ENCODE peak calls at places on chromosomes 7 and 10, in seven cellular contexts. T is right atrium auricular region, O is AG04450, X is HepG2, D is ovary, N is GM23338, W is Panc1. F is an unnamed sample.

GRCh38 chr7:139341776-139342244 is 673 bp downstream of the FMC1 start:
- DNase-seq in T (no peak), O (no peak), X (no peak), D (no peak), N (no peak), W (no peak), F (no peak)

GRCh38 chr7:13874783-13875182 is 114.7 kb downstream of the ETV1 start:
- DNase-seq in T (no peak), O (no peak), X (no peak), D (no peak), N (no peak), W (no peak), F (no peak)

GRCh38 chr7:2381881-2382509 is 21.4 kb upstream of the CHST12 start:
- DNase-seq in T (no peak), O (no peak), X (no peak), D (no peak), N (no peak), W (no peak), F (no peak)

GRCh38 chr10:34854147-34854601 is 39.1 kb upstream of the PARD3 start:
- DNase-seq in T (no peak), O (peak; percentile 18), X (no peak), D (peak; percentile 58), N (no peak), W (no peak), F (no peak)

GRCh38 chr10:14380746-14381145 is 50.0 kb upstream of the FRMD4A start:
- DNase-seq in T (no peak), O (no peak), X (no peak), D (no peak), N (no peak), W (no peak), F (no peak)

GRCh38 chr10:72792288-72792687 is 100.3 kb downstream of the MCU start:
- DNase-seq in T (no peak), O (no peak), X (no peak), D (no peak), N (peak; percentile 57), W (no peak), F (no peak)

GRCh38 chr7:100132697-100133137 is 6.0 kb downstream of the MBLAC1 start:
- DNase-seq in T (no peak), O (no peak), X (peak; percentile 57), D (no peak), N (peak; percentile 89), W (peak; percentile 74), F (no peak)

GRCh38 chr7:156836443-156836842 is 56.5 kb downstream of the LMBR1 start:
- DNase-seq in T (no peak), O (no peak), X (no peak), D (no peak), N (no peak), W (no peak), F (no peak)

GRCh38 chr10:70678757-70679489 is 6.6 kb downstream of the ADAMTS14 start:
- DNase-seq in T (no peak), O (no peak), X (no peak), D (no peak), N (no peak), W (no peak), F (no peak)

GRCh38 chr10:68463365-68464093 is 8.2 kb downstream of the DNA2 start:
- DNase-seq in T (no peak), O (no peak), X (no peak), D (no peak), N (no peak), W (no peak), F (no peak)

GRCh38 chr7:155258233-155258575 is 39.5 kb upstream of the INSIG1 start:
- DNase-seq in T (peak; percentile 79), O (peak; percentile 37), X (no peak), D (no peak), N (no peak), W (no peak), F (no peak)
- H3K4me3 ChIP-seq in T (no peak overlapping the region), O (no peak overlapping the region), X (no peak overlapping the region), D (no peak overlapping the region), N (no peak overlapping the region), W (no peak overlapping the region), F (peak overlapping the region; percentile 50)

GRCh38 chr10:80473692-80474596 is 19.8 kb downstream of the TSPAN14 start:
- DNase-seq in T (no peak), O (no peak), X (no peak), D (no peak), N (no peak), W (no peak), F (no peak)
- H3K27ac ChIP-seq in T (no peak overlapping the region), O (peak overlapping the region; percentile 84), X (no peak overlapping the region), D (peak overlapping the region; percentile 43), N (no peak overlapping the region), W (no peak overlapping the region), F (peak overlapping the region; percentile 31)

GRCh38 chr7:120280743-120281142 is 7.8 kb downstream of the KCND2 start:
- DNase-seq in T (no peak), O (no peak), X (no peak), D (no peak), N (no peak), W (no peak), F (no peak)

GRCh38 chr7:120274899-120275298 is 1.9 kb downstream of the KCND2 start:
- DNase-seq in T (no peak), O (no peak), X (no peak), D (no peak), N (no peak), W (no peak), F (no peak)

GRCh38 chr7:120276720-120277119 is 3.7 kb downstream of the KCND2 start:
- DNase-seq in T (no peak), O (no peak), X (no peak), D (no peak), N (no peak), W (no peak), F (no peak)

GRCh38 chr7:120274482-120274881 is 1.5 kb downstream of the KCND2 start:
- DNase-seq in T (no peak), O (no peak), X (no peak), D (peak; percentile 14), N (no peak), W (no peak), F (no peak)

GRCh38 chr7:120278773-120279172 is 5.8 kb downstream of the KCND2 start:
- DNase-seq in T (no peak), O (no peak), X (no peak), D (no peak), N (no peak), W (no peak), F (no peak)
- H3K4me3 ChIP-seq in T (no peak overlapping the region), O (no peak overlapping the region), X (no peak overlapping the region), D (no peak overlapping the region), N (no peak overlapping the region), W (no peak overlapping the region), F (no peak overlapping the region)

DNA sequence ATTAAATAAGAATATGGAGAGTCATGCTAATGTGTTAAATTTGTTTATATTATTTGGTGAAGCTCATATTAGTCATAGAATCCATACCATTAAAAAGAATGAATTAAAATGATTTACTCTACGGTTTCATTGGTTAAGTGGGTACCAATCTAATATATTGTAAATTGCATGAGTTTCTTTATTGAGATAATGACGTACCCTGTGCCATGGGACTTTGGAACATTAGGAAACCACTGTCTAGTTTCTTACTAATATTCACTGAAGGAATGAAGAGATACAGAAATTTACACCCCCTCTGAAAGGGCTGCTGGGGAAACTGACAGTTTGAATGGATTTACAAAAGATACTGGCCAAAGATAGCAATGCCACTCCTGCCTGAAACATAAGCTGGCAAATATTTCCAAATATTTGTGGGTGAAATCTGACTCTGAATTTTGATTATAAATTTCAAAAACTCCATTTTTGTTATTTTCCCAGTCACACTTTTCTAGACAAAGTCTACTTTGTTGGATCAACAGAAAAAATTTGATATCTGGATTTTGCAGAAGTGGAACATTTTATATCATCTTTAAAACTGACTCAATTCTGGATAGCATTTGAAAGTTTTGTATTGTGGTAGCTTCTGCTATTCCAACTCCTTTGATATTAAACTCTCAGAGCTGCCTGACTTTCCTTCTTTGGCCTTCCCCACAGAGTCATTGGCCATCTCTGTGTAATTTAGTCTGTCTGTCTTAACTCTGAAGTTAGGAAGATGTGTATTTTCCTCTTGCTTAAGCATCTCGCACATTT is 22.3 kb downstream of the MDFIC start:
- DNase-seq in T (no peak), O (no peak), X (no peak), D (no peak), N (no peak), W (no peak), F (no peak)
- H3K27ac ChIP-seq in T (peak overlapping the region; percentile 50), O (peak overlapping the region; percentile 79), X (no peak overlapping the region), D (peak overlapping the region; percentile 51), N (no peak overlapping the region), W (no peak overlapping the region), F (peak overlapping the region; percentile 35)

GRCh38 chr7:119761776-119762175 is 511.2 kb upstream of the KCND2 start:
- DNase-seq in T (no peak), O (no peak), X (no peak), D (no peak), N (no peak), W (no peak), F (no peak)

GRCh38 chr7:119756687-119757086 is 516.3 kb upstream of the KCND2 start:
- DNase-seq in T (no peak), O (no peak), X (no peak), D (no peak), N (no peak), W (no peak), F (no peak)
- H3K4me3 ChIP-seq in T (no peak overlapping the region), O (no peak overlapping the region), X (no peak overlapping the region), D (no peak overlapping the region), N (no peak overlapping the region), W (no peak overlapping the region), F (no peak overlapping the region)

DNA sequence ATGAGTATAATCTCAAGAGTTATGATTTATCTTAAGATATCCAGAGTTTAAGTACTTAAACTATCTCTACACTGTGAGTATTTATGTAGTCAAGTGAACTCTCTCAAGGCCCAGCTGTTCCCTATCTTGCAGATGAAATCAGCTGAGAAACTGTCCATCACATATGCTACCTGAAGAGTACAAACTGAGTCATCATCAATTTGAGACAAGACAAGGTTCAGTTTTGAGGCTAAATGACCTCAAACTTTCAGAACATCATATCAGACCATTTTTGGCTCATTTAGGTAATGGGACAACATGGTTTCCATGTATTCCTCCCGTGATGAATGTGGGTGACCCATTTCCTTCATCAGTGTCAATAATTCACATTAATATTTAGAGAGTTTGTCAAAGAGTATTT is 53.1 kb upstream of the AUTS2 start:
- DNase-seq in T (no peak), O (no peak), X (no peak), D (no peak), N (no peak), W (no peak), F (no peak)
- H3K27ac ChIP-seq in T (no peak overlapping the region), O (no peak overlapping the region), X (no peak overlapping the region), D (no peak overlapping the region), N (no peak overlapping the region), W (no peak overlapping the region), F (no peak overlapping the region)